ENCODE peak calls at places on chromosomes 13 and 19, in four cellular contexts. O is H1, I is A549, C is HepG2. U is an unnamed sample.

GRCh38 chr13:44243198-44243852 is 130.3 kb upstream of the SERP2 start:
- DNase-seq in C (peak), I (no peak), O (peak), U (peak)

GRCh38 chr13:97537110-97537509 is 103.1 kb downstream of the RAP2A start:
- DNase-seq in C (no peak), O (no peak), I (no peak), U (no peak)

GRCh38 chr13:99871249-99871898 is 100.2 kb downstream of the ZIC5 start:
- DNase-seq in C (no peak), I (no peak), O (no peak), U (no peak)

GRCh38 chr13:113140677-113141590 is 17.5 kb upstream of the PROZ start:
- DNase-seq in C (no peak), I (no peak), O (no peak), U (no peak)

GRCh38 chr13:27194895-27195764 is 23.5 kb upstream of the USP12 start:
- DNase-seq in C (no peak), I (peak), O (no peak), U (peak)

GRCh38 chr13:103812966-103813365 is 746.7 kb upstream of the SLC10A2 start:
- DNase-seq in O (no peak), C (no peak), I (no peak), U (no peak)

GRCh38 chr19:7868671-7869452 is 5.3 kb downstream of the PRR36 start:
- DNase-seq in O (peak), C (peak), I (peak), U (peak)

GRCh38 chr13:60707878-60708277 is 310.9 kb downstream of the TDRD3 start:
- DNase-seq in I (no peak), C (no peak), O (no peak), U (no peak)

GRCh38 chr13:90238433-90238832 is 1109.1 kb upstream of the MIR17HG start:
- DNase-seq in O (no peak), I (no peak), C (no peak), U (no peak)

GRCh38 chr19:18093439-18094161 is 4.0 kb upstream of the MAST3 start:
- DNase-seq in O (no peak), C (peak), I (peak), U (peak)

GRCh38 chr19:1150333-1151036 is 23.6 kb downstream of the SBNO2 start:
- DNase-seq in I (no peak), O (no peak), C (no peak), U (no peak)

GRCh38 chr19:22945560-22945959 is 57.4 kb downstream of the ZNF728 start:
- DNase-seq in O (no peak), I (no peak), C (no peak), U (peak)

GRCh38 chr13:99406799-99407201 is 94.5 kb upstream of the TM9SF2 start:
- DNase-seq in O (no peak), I (no peak), C (no peak), U (no peak)

GRCh38 chr19:55027472-55028337 is 10.4 kb downstream of the GP6 start:
- DNase-seq in C (peak), I (no peak), O (no peak), U (peak)

GRCh38 chr19:6694147-6694815 is 24.3 kb upstream of the TNFSF14 start:
- DNase-seq in I (no peak), C (peak), O (no peak), U (peak)

DNA sequence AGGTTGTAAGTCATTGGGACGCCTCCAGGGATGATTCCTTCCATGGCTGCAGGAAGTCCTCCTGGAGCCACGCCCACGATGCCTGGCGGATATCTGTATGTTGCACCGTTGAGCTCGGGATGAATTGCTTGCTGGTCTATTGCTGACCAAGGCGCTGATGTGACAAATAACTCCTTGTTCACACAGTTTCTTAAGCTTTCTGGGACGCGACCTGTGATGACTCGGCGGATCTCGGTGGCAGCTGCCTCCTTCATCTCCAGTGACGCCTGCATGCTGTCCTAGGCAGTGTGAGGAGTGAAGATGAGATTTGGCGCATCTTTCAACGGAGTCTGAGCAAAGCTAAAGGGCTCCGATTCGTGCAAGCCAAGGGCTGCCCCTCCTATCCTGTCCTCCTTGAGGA is 7.6 kb upstream of the ZNF566 start:
- DNase-seq in O (no peak), I (no peak), C (no peak), U (peak)
- TF ChIP-seq RNF2 in O (no peak), I (no peak), C (no peak), U (no peak)

GRCh38 chr13:72537400-72537780 is 190.0 kb downstream of the MZT1 start:
- DNase-seq in I (no peak), C (peak), O (no peak), U (no peak)
- TF ChIP-seq RNF2 in I (no peak), C (no peak), O (no peak), U (no peak)

GRCh38 chr13:31234729-31235128 is 35.0 kb downstream of the B3GLCT start:
- DNase-seq in I (peak), O (no peak), C (peak), U (no peak)

GRCh38 chr13:31240921-31241320 is 41.1 kb downstream of the B3GLCT start:
- DNase-seq in C (no peak), O (no peak), I (no peak), U (no peak)

DNA sequence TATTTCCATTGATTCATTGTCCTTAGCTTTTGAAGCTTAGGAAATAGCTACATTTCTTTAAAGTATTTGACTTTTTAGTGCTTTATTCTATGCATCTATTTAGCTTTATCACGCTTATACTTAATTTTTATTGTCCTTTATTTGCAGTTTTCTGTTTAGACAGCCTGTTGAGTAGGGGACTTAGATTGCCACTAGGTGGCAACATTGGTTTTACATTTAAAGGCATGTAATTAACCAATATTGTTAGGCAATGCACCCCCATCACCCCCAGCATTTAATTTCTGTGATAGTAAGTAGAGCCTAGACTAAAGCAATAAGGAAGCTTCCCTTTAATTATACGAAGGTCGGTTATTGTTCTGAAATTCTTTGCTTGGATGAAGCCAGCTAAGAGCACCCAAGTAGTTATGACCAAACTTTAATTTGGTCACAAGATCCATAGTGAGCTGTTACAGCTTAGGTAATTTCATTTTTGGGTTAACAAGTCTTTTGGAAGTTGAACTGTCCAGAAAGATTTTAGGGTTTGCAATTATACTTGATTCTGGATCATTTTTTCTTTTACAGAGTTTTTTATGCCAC is 36.5 kb downstream of the B3GLCT start:
- DNase-seq in C (peak), I (no peak), O (no peak), U (peak)
- TF ChIP-seq RNF2 in C (no peak), I (no peak), O (no peak), U (no peak)

DNA sequence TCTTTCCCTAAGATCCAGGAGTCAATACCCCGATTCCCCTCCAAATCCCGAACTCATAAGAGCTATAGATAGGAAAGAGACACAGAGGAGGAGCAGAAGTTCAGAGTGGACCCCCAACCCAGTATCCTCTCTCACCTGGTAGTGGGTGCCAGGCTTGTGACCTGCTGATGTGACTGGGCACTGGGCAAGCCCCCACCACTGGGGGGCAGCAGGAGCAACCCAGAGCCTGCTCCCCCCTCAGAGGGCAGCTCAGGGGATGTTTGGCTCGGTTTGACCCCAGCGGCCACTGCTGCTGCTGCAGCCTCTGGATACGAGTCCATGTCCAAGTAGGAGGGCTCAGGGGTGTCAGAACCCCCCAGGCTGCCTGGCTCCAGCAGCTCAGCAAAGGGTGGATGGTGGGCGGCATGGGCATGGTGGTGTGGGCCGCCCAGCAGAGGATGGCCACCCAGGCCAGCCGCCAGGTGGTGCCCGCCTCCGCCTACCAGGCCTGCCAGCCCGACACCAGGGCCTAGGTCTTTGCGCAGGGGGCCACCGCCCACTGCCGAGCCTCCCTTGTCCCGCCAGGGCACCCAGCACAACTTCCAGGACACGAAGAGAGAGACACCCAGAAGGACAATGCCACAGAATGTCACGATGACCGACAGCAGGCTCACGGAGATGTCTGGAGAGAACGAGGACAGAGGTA is 7.4 kb downstream of the SYT3 start:
- DNase-seq in C (no peak), O (no peak), I (no peak), U (no peak)
- TF ChIP-seq RNF2 in C (no peak), O (no peak), I (no peak), U (no peak)

GRCh38 chr13:73987618-73988017 is 146.6 kb downstream of the KLF12 start:
- DNase-seq in C (no peak), I (no peak), O (no peak), U (no peak)
- TF ChIP-seq RNF2 in C (no peak), I (no peak), O (no peak), U (no peak)

GRCh38 chr13:51477149-51477548 is 24.3 kb upstream of the INTS6 start:
- DNase-seq in C (no peak), I (no peak), O (no peak), U (no peak)

GRCh38 chr13:51477653-51478324 is 25.0 kb upstream of the INTS6 start:
- DNase-seq in I (no peak), O (no peak), C (no peak), U (no peak)

GRCh38 chr13:51478418-51479198 is 25.8 kb upstream of the INTS6 start:
- DNase-seq in I (no peak), O (no peak), C (peak), U (no peak)

GRCh38 chr13:51475727-51476521 is 23.1 kb upstream of the INTS6 start:
- DNase-seq in C (no peak), O (no peak), I (no peak), U (no peak)

GRCh38 chr13:51479199-51479523 is 26.3 kb upstream of the INTS6 start:
- DNase-seq in C (peak), O (no peak), I (no peak), U (no peak)
- TF ChIP-seq RNF2 in C (no peak), O (no peak), I (no peak), U (no peak)

GRCh38 chr19:3028305-3029069 is 593 bp downstream of the TLE2 start:
- DNase-seq in I (no peak), O (no peak), C (no peak), U (peak)
- TF ChIP-seq RNF2 in I (no peak), O (no peak), C (no peak), U (no peak)

GRCh38 chr19:40231544-40232424 is 5.3 kb upstream of the CCNP start:
- DNase-seq in C (peak), O (no peak), I (no peak), U (peak)

GRCh38 chr19:40232479-40232878 is 6.0 kb upstream of the CCNP start:
- DNase-seq in C (peak), I (no peak), O (no peak), U (peak)

GRCh38 chr19:40233811-40234389 is 7.4 kb upstream of the CCNP start:
- DNase-seq in C (no peak), O (no peak), I (no peak), U (no peak)

GRCh38 chr19:40234429-40235237 is 8.1 kb upstream of the CCNP start:
- DNase-seq in O (no peak), C (no peak), I (no peak), U (no peak)

DNA sequence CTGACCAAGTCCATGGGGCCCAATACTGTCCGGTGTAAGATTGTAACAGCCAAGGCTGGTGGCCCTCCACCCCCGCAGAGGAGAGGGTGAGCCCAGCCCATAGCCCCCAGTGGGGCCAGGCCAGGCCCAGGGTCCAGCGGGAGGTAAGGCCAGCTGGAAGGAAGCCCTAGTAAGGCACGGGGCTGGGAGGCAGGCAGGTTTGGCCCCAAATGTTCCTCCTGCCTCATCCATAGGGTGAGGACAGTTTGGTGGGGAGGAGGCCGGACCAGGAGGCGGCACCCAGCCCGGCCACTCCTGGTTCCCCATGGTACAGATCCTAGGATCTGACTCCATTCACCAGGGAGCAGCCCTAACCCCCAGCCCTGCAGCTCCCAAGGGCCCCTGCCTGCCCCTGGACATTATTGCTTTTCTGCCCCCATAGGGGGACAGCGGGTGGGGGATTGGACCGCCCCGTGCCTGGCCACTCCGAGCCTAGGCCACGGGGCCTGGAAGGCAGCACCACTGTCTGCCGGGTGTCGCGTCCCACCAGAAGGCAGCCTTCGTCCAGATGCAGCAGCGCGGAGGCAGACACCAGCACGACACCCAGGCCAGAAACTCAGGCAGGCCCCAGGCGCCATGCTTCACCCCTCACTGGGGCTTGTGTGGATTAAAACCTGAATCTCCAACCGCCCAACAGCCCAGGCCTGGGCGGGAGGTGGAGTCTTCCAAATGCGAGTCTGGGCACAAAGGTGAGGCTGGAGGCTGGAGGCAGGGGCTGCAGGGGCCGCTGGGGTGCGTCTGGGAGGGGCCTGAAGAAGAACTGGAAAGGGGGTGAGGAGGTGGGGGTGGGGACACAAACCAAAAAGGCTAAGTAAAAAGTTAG is 6.7 kb upstream of the CCNP start:
- DNase-seq in I (no peak), O (no peak), C (no peak), U (no peak)
- TF ChIP-seq RNF2 in I (no peak), O (no peak), C (no peak), U (no peak)

U was measured in K562.